ENCODE peak calls at places on chromosomes 3 and 15, in nine cellular contexts. O is esophagus squamous epithelium, G is EH, I is A549, H is MV-4-11, U is progenitor cell of endocrine pancreas, Q is tibial artery, Z is NCI-H187 treated with DMSO at 0.1 percent for 48 hours, W is SIG-M5. L is an unnamed sample.
A peak's percentile ranks its signal among the peaks of the same experiment; 100 is the strongest.

GRCh38 chr3:66763294-66763693 is 234.8 kb upstream of the KBTBD8 start:
- DNase-seq in O (no peak), G (peak; percentile 42), I (no peak), H (no peak), U (no peak), Q (peak; percentile 29), Z (no peak), W (no peak), L (no peak)

GRCh38 chr3:117074833-117075232 is 365.3 kb downstream of the TUSC7 start:
- DNase-seq in O (no peak), G (no peak), I (no peak), H (no peak), U (no peak), Q (no peak), Z (no peak), W (no peak), L (no peak)

GRCh38 chr3:36075491-36075890 is 304.8 kb upstream of the STAC start:
- DNase-seq in O (no peak), G (no peak), I (no peak), H (no peak), U (no peak), Q (no peak), Z (no peak), W (no peak), L (no peak)

GRCh38 chr15:39539466-39539865 is 41.4 kb upstream of the THBS1 start:
- DNase-seq in O (no peak), G (peak; percentile 19), I (no peak), H (no peak), U (no peak), Q (no peak), Z (no peak), W (no peak), L (no peak)

GRCh38 chr3:13420051-13420816 is at the start of gene NUP210:
- DNase-seq in O (no peak), G (no peak), I (peak; percentile 64), H (peak; percentile 38), U (peak; percentile 59), Q (no peak), Z (no peak), W (no peak), L (peak; percentile 87)

GRCh38 chr3:52310861-52311566 is 5.1 kb upstream of the DNAH1 start:
- DNase-seq in O (no peak), G (peak; percentile 20), I (no peak), H (no peak), U (no peak), Q (no peak), Z (no peak), W (no peak), L (peak; percentile 87)

GRCh38 chr15:81274255-81274654 is 49.7 kb downstream of the STARD5 start:
- DNase-seq in O (no peak), G (no peak), I (no peak), H (no peak), U (no peak), Q (no peak), Z (no peak), W (no peak), L (no peak)

GRCh38 chr3:81765425-81765824 is 4.0 kb upstream of the GBE1 start:
- DNase-seq in O (no peak), G (peak; percentile 26), I (no peak), H (peak; percentile 18), U (no peak), Q (no peak), Z (no peak), W (no peak), L (no peak)

GRCh38 chr3:152073267-152073666 is 195.5 kb upstream of the MBNL1 start:
- DNase-seq in O (no peak), G (peak; percentile 64), I (no peak), H (no peak), U (no peak), Q (no peak), Z (no peak), W (no peak), L (no peak)

GRCh38 chr15:75356006-75356405 is 9.2 kb downstream of the NEIL1 start:
- DNase-seq in O (no peak), G (no peak), I (no peak), H (no peak), U (no peak), Q (no peak), Z (no peak), W (no peak), L (no peak)

GRCh38 chr3:119376758-119377157 is 82.6 kb downstream of the ARHGAP31 start:
- DNase-seq in O (no peak), G (no peak), I (no peak), H (no peak), U (no peak), Q (no peak), Z (no peak), W (no peak), L (no peak)

GRCh38 chr3:23421811-23422510 is 218.8 kb downstream of the UBE2E2 start:
- DNase-seq in O (no peak), G (peak; percentile 28), I (no peak), H (no peak), U (no peak), Q (no peak), Z (no peak), W (no peak), L (no peak)

GRCh38 chr3:186386883-186387560 is 25.0 kb upstream of the DGKG start:
- DNase-seq in O (no peak), G (no peak), I (no peak), H (no peak), U (no peak), Q (no peak), Z (no peak), W (no peak), L (peak; percentile 40)

L was measured in GM12865.